ENCODE peak calls at places on chromosomes 4 and X, in five cellular contexts. Y is tibial artery; T is left kidney; G is CD4-positive, alpha-beta T cell; S is naive thymus-derived CD4-positive, alpha-beta T cell. H is an unnamed sample.

GRCh38 chr4:129362685-129363274 is 266.8 kb downstream of the C4orf33 start:
- DNase-seq in Y (no peak), T (peak; percentile 90), G (no peak), S (peak; percentile 46), H (no peak)

GRCh38 chr4:8133897-8134542 is 24.6 kb downstream of the ABLIM2 start:
- DNase-seq in Y (no peak), T (no peak), G (no peak), S (no peak), H (no peak)

GRCh38 chrX:10071451-10072163 is 85.2 kb upstream of the CLCN4 start:
- DNase-seq in Y (no peak), T (no peak), G (no peak), S (no peak), H (no peak)

GRCh38 chr4:25936696-25937095 is 22.7 kb downstream of the SMIM20 start:
- DNase-seq in Y (no peak), T (no peak), G (no peak), S (no peak), H (no peak)

GRCh38 chr4:3493720-3494492 is 30.8 kb downstream of the DOK7 start:
- DNase-seq in Y (no peak), T (no peak), G (no peak), S (no peak), H (no peak)

GRCh38 chrX:71282514-71283408 is 674 bp upstream of the NONO start:
- DNase-seq in Y (no peak), T (peak; percentile 70), G (peak; percentile 1), S (peak; percentile 8), H (no peak)

GRCh38 chrX:2463973-2464676 is 36.7 kb downstream of the DHRSX start:
- DNase-seq in Y (no peak), T (no peak), G (no peak), S (no peak), H (no peak)

GRCh38 chr4:60133414-60133813 is 1066.7 kb upstream of the ADGRL3 start:
- DNase-seq in Y (no peak), T (no peak), G (no peak), S (no peak), H (no peak)

GRCh38 chr4:37960679-37961078 is 481 bp downstream of the PTTG2 start:
- DNase-seq in Y (no peak), T (no peak), G (no peak), S (no peak), H (no peak)

GRCh38 chr4:102497986-102498385 is 3.2 kb upstream of the NFKB1 start:
- DNase-seq in Y (no peak), T (no peak), G (no peak), S (no peak), H (no peak)

GRCh38 chr4:108080752-108081151 is 88.0 kb downstream of the LEF1 start:
- DNase-seq in Y (no peak), T (no peak), G (peak; percentile 46), S (peak; percentile 63), H (no peak)

GRCh38 chrX:106481341-106481740 is 130.4 kb upstream of the RADX start:
- DNase-seq in Y (no peak), T (peak; percentile 57), G (peak; percentile 2), S (peak; percentile 52), H (peak; percentile 65)

GRCh38 chrX:42619068-42619467 is 158.9 kb downstream of the PPP1R2C start:
- DNase-seq in Y (no peak), T (no peak), G (no peak), S (no peak), H (no peak)

GRCh38 chr4:183444953-183445543 is 612 bp downstream of the CDKN2AIP start:
- DNase-seq in Y (peak; percentile 74), T (peak; percentile 67), G (no peak), S (no peak), H (peak; percentile 71)

GRCh38 chr4:127997534-127998388 is 32.6 kb downstream of the ABHD18 start:
- DNase-seq in Y (no peak), T (peak; percentile 6), G (no peak), S (no peak), H (no peak)

GRCh38 chr4:120842046-120842445 is 80.5 kb downstream of the PRDM5 start:
- DNase-seq in Y (no peak), T (no peak), G (no peak), S (no peak), H (no peak)

GRCh38 chrX:30308263-30309138 is 689 bp downstream of the NR0B1 start:
- DNase-seq in Y (no peak), T (peak; percentile 69), G (no peak), S (no peak), H (peak; percentile 70)

GRCh38 chrX:115564243-115564642 is 3.3 kb downstream of the PLS3 start:
- DNase-seq in Y (no peak), T (no peak), G (no peak), S (no peak), H (no peak)

GRCh38 chr4:180688480-180688879 is 1554.7 kb upstream of the TENM3 start:
- DNase-seq in Y (no peak), T (no peak), G (no peak), S (no peak), H (no peak)

H was measured in islet precursor cell.